ENCODE peak calls at places on chromosomes 4 and X, in seven cellular contexts. P is GM10248, O is fibroblast of mammary gland, G is astrocyte, D is endothelial cell, Q is pancreas, Y is GM13977. V is an unnamed sample.

GRCh38 chrX:22746081-22746480 is 253.7 kb upstream of the DDX53 start:
- DNase-seq in D (no peak), O (no peak), Y (no peak), Q (no peak), G (no peak), P (no peak), V (no peak)

GRCh38 chrX:43968347-43968746 is 4.8 kb downstream of the NDP start:
- DNase-seq in Q (no peak), G (no peak), D (no peak), Y (no peak), P (no peak), O (no peak), V (no peak)

GRCh38 chr4:26330186-26330787 is 9.5 kb downstream of the RBPJ start:
- DNase-seq in Q (no peak), O (peak), Y (no peak), G (peak), D (peak), P (peak), V (no peak)

GRCh38 chrX:73943900-73944581 is 359.9 kb upstream of the ZCCHC13 start:
- DNase-seq in O (peak), D (peak), Y (peak), Q (peak), P (peak), G (peak), V (peak)

GRCh38 chrX:39777623-39778025 is 320.1 kb downstream of the BCOR start:
- DNase-seq in P (no peak), D (no peak), Q (no peak), Y (no peak), G (no peak), O (no peak), V (peak)

GRCh38 chrX:34426334-34426733 is 230.8 kb downstream of the TMEM47 start:
- DNase-seq in D (no peak), G (no peak), Y (no peak), Q (no peak), P (no peak), O (no peak), V (no peak)

GRCh38 chr4:178937130-178937529 is 1494.9 kb upstream of the AGA start:
- DNase-seq in D (no peak), Q (no peak), O (no peak), Y (no peak), G (peak), P (no peak), V (no peak)

GRCh38 chr4:142036795-142037583 is 400.6 kb downstream of the IL15 start:
- DNase-seq in Q (no peak), Y (no peak), P (no peak), G (peak), O (peak), D (no peak), V (no peak)

GRCh38 chr4:125739760-125740159 is 425.0 kb downstream of the FAT4 start:
- DNase-seq in Q (no peak), G (peak), O (no peak), P (no peak), D (peak), Y (no peak), V (no peak)

GRCh38 chr4:185817403-185817818 is 5.4 kb upstream of the SORBS2 start:
- DNase-seq in P (no peak), O (no peak), Q (peak), Y (no peak), G (no peak), D (no peak), V (no peak)

GRCh38 chr4:16158504-16158852 is 67.8 kb downstream of the TAPT1 start:
- DNase-seq in G (no peak), O (no peak), D (no peak), Q (no peak), Y (no peak), P (no peak), V (no peak)

GRCh38 chr4:150252306-150252705 is 174.1 kb downstream of the DCLK2 start:
- DNase-seq in O (no peak), Q (no peak), P (no peak), D (no peak), Y (no peak), G (no peak), V (no peak)

GRCh38 chrX:6129751-6130150 is 98.9 kb downstream of the NLGN4X start:
- DNase-seq in O (no peak), Y (no peak), P (no peak), D (no peak), G (no peak), Q (no peak), V (no peak)

GRCh38 chr4:1357356-1358248 is 10.6 kb downstream of the UVSSA start:
- DNase-seq in Q (no peak), G (no peak), Y (no peak), O (no peak), D (no peak), P (no peak), V (no peak)

GRCh38 chr4:26346203-26346620 is 25.4 kb downstream of the RBPJ start:
- DNase-seq in P (no peak), Y (no peak), O (peak), Q (no peak), G (no peak), D (no peak), V (no peak)

GRCh38 chrX:57951666-57952319 is 41.5 kb upstream of the ZXDA start:
- DNase-seq in Q (no peak), Y (no peak), G (no peak), O (no peak), P (no peak), D (no peak), V (no peak)

GRCh38 chrX:150502979-150503897 is 65.2 kb upstream of the MTM1 start:
- DNase-seq in P (no peak), D (no peak), G (no peak), Y (no peak), Q (no peak), O (no peak), V (no peak)

GRCh38 chrX:119878740-119879139 is 7.1 kb downstream of the NDUFA1 start:
- DNase-seq in O (no peak), G (no peak), D (no peak), P (no peak), Y (no peak), Q (no peak), V (no peak)

GRCh38 chr4:86092684-86093083 is 267.2 kb downstream of the MAPK10 start:
- DNase-seq in Q (no peak), D (no peak), Y (no peak), P (no peak), G (peak), O (peak), V (no peak)

GRCh38 chr4:146095091-146095690 is 80.3 kb upstream of the LSM6 start:
- DNase-seq in D (peak), Q (no peak), Y (no peak), P (no peak), G (peak), O (peak), V (peak)

GRCh38 chrX:13994104-13994503 is 35.6 kb downstream of the GEMIN8 start:
- DNase-seq in G (no peak), P (no peak), Q (no peak), O (peak), Y (no peak), D (no peak), V (no peak)

GRCh38 chrX:1391707-1392375 is at the start of gene SLC25A6:
- DNase-seq in Y (peak), D (peak), O (peak), P (peak), G (peak), Q (peak), V (peak)

GRCh38 chrX:55056820-55057690 is 17.8 kb upstream of the PAGE2B start:
- DNase-seq in D (no peak), P (no peak), Y (no peak), O (peak), G (peak), Q (no peak), V (peak)

GRCh38 chr4:7411896-7412585 is 22.7 kb downstream of the PSAPL1 start:
- DNase-seq in Q (peak), P (no peak), D (no peak), O (no peak), G (no peak), Y (no peak), V (no peak)

GRCh38 chr4:3286335-3287175 is 6.3 kb upstream of the RGS12 start:
- DNase-seq in Q (no peak), G (no peak), Y (peak), O (no peak), P (peak), D (no peak), V (no peak)

GRCh38 chr4:44760142-44760898 is 34.0 kb upstream of the GNPDA2 start:
- DNase-seq in Q (no peak), Y (peak), P (peak), G (peak), D (peak), O (peak), V (peak)

GRCh38 chr4:149825336-149825735 is 9.7 kb upstream of the IQCM start:
- DNase-seq in Q (no peak), Y (no peak), D (no peak), P (no peak), O (no peak), G (no peak), V (no peak)

GRCh38 chr4:41319553-41319952 is 62.8 kb downstream of the UCHL1 start:
- DNase-seq in G (peak), Q (no peak), O (no peak), P (no peak), D (no peak), Y (no peak), V (no peak)

GRCh38 chr4:1321946-1322650 is 24.9 kb upstream of the UVSSA start:
- DNase-seq in O (no peak), P (no peak), Q (peak), G (no peak), D (no peak), Y (no peak), V (no peak)

GRCh38 chr4:53682196-53682595 is 90.9 kb upstream of the LNX1 start:
- DNase-seq in Q (no peak), D (no peak), P (no peak), Y (no peak), G (peak), O (peak), V (no peak)

GRCh38 chrX:54064564-54064963 is 20.3 kb upstream of the PHF8 start:
- DNase-seq in D (no peak), P (no peak), O (no peak), Q (no peak), G (no peak), Y (no peak), V (no peak)

GRCh38 chrX:49041683-49042529 is 1.3 kb downstream of the TFE3 start:
- DNase-seq in D (no peak), G (peak), O (peak), P (no peak), Y (no peak), Q (no peak), V (no peak)

GRCh38 chrX:132165651-132166050 is 37.8 kb upstream of the FRMD7 start:
- DNase-seq in Q (no peak), O (peak), P (no peak), Y (no peak), G (no peak), D (no peak), V (no peak)

GRCh38 chr4:70979445-70980008 is 13.9 kb upstream of the DCK start:
- DNase-seq in P (peak), G (peak), D (no peak), Q (no peak), O (no peak), Y (no peak), V (no peak)

GRCh38 chrX:147498796-147499195 is 412.9 kb upstream of the FMR1 start:
- DNase-seq in G (no peak), Q (no peak), Y (no peak), P (no peak), D (no peak), O (no peak), V (no peak)

GRCh38 chrX:105636667-105637066 is 185.7 kb upstream of the NRK start:
- DNase-seq in D (no peak), O (peak), G (no peak), Y (no peak), Q (no peak), P (no peak), V (no peak)

GRCh38 chrX:63889001-63889400 is 104.0 kb upstream of the ARHGEF9 start:
- DNase-seq in Y (no peak), Q (no peak), O (peak), D (no peak), G (peak), P (no peak), V (no peak)

GRCh38 chrX:108722561-108722960 is 13.8 kb downstream of the IRS4 start:
- DNase-seq in Y (no peak), D (no peak), G (no peak), P (no peak), O (no peak), Q (no peak), V (no peak)

GRCh38 chrX:2654436-2655340 is 36.4 kb upstream of the CD99 start:
- DNase-seq in G (no peak), D (no peak), P (no peak), Y (no peak), O (no peak), Q (peak), V (no peak)

GRCh38 chrX:2650037-2650436 is 41.1 kb upstream of the CD99 start:
- DNase-seq in Y (no peak), O (no peak), Q (no peak), P (no peak), D (no peak), G (no peak), V (no peak)

GRCh38 chrX:2656243-2656836 is 34.8 kb upstream of the CD99 start:
- DNase-seq in O (no peak), G (no peak), Q (no peak), Y (no peak), D (no peak), P (no peak), V (no peak)

GRCh38 chrX:2650865-2651264 is 40.2 kb upstream of the CD99 start:
- DNase-seq in G (peak), O (no peak), D (no peak), P (no peak), Y (no peak), Q (no peak), V (no peak)

GRCh38 chrX:2652106-2652505 is 39.0 kb upstream of the CD99 start:
- DNase-seq in P (no peak), Q (no peak), D (no peak), G (no peak), O (no peak), Y (no peak), V (no peak)
- TF ChIP-seq CTCF in P (peak), Q (no peak), D (peak), G (no peak), O (peak), Y (peak), V (no peak)

GRCh38 chr4:95129036-95129435 is 371.3 kb downstream of the BMPR1B start:
- DNase-seq in Q (no peak), D (no peak), O (peak), G (peak), P (no peak), Y (no peak), V (no peak)

GRCh38 chr4:95129708-95130343 is 372.1 kb downstream of the BMPR1B start:
- DNase-seq in G (peak), Y (no peak), D (no peak), Q (no peak), P (no peak), O (peak), V (peak)

GRCh38 chr4:95122001-95122400 is 364.2 kb downstream of the BMPR1B start:
- DNase-seq in O (no peak), G (no peak), P (no peak), Q (no peak), D (no peak), Y (no peak), V (no peak)

GRCh38 chr4:95120456-95120855 is 362.7 kb downstream of the BMPR1B start:
- DNase-seq in G (no peak), Y (no peak), P (no peak), O (no peak), D (no peak), Q (no peak), V (no peak)

GRCh38 chr4:95124906-95125504 is 367.2 kb downstream of the BMPR1B start:
- DNase-seq in D (peak), G (peak), P (peak), Q (no peak), Y (no peak), O (peak), V (peak)
- TF ChIP-seq CTCF in D (peak), G (peak), P (peak), Q (peak), Y (peak), O (peak), V (no peak)

DNA sequence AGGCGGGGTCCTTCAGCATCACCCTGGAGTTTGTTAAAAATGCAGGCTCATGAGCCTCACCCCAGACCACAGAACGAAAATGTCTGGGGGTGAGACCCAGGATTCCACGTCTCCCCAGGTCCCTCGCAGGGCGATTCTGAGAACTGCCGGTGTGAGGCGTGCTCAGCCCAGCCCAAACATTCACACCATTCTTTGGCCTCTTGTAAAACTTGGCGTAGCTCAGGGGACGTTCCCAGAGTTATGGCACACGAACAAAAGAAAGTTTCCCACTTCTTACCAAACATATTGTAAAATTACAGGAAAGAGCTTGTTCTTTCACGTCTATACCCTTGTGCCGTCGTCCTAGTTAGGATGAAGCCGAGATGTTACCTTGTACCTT is 12.9 kb downstream of the CD99 start:
- DNase-seq in G (peak), Q (no peak), P (no peak), O (peak), Y (no peak), D (no peak), V (peak)
- TF ChIP-seq CTCF in G (peak), Q (no peak), P (no peak), O (peak), Y (no peak), D (no peak), V (no peak)

GRCh38 chr4:128675083-128675482 is 134.4 kb upstream of the JADE1 start:
- DNase-seq in Q (no peak), Y (peak), D (no peak), P (peak), O (no peak), G (no peak), V (no peak)
- TF ChIP-seq CTCF in Q (no peak), Y (peak), D (no peak), P (peak), O (no peak), G (no peak), V (no peak)

GRCh38 chrX:155216179-155216939 is at the start of gene VBP1:
- DNase-seq in P (peak), Y (peak), O (peak), Q (peak), G (peak), D (peak), V (peak)
- TF ChIP-seq CTCF in P (peak), Y (peak), O (no peak), Q (peak), G (no peak), D (no peak), V (peak)

V was measured in activated CD8-positive, alpha-beta T cell treated with anti-CD3 and anti-CD28 coated beads for 36 hours.